ENCODE peak calls at places on chromosomes 4 and X, in four cellular contexts. One of them, this sample, is unnamed.

GRCh38 chr4:24881508-24882071 is 31.3 kb downstream of the CCDC149 start:
- DNase-seq in CD8-positive, alpha-beta memory T cell: no peak
- DNase-seq in A549: no peak
- DNase-seq in CD4-positive, alpha-beta T cell: no peak
- DNase-seq in this sample: no peak

GRCh38 chr4:16140520-16141249 is 56.9 kb upstream of the PROM1 start:
- DNase-seq in CD8-positive, alpha-beta memory T cell: no peak
- DNase-seq in A549: peak; percentile 32
- DNase-seq in CD4-positive, alpha-beta T cell: no peak
- DNase-seq in this sample: no peak

GRCh38 chr4:1410491-1411325 is 4.5 kb upstream of the NKX1-1 start:
- DNase-seq in CD8-positive, alpha-beta memory T cell: peak; percentile 21
- DNase-seq in A549: no peak
- DNase-seq in CD4-positive, alpha-beta T cell: peak; percentile 31
- DNase-seq in this sample: no peak

GRCh38 chr4:23333556-23333945 is 556.3 kb downstream of the PPARGC1A start:
- DNase-seq in CD8-positive, alpha-beta memory T cell: no peak
- DNase-seq in A549: no peak
- DNase-seq in CD4-positive, alpha-beta T cell: no peak
- DNase-seq in this sample: no peak

GRCh38 chr4:41144812-41145211 is 69.5 kb downstream of the APBB2 start:
- DNase-seq in CD8-positive, alpha-beta memory T cell: no peak
- DNase-seq in A549: no peak
- DNase-seq in CD4-positive, alpha-beta T cell: no peak
- DNase-seq in this sample: no peak

GRCh38 chr4:65661469-65661868 is 8.8 kb downstream of the EPHA5 start:
- DNase-seq in CD8-positive, alpha-beta memory T cell: no peak
- DNase-seq in A549: peak; percentile 29
- DNase-seq in CD4-positive, alpha-beta T cell: no peak
- DNase-seq in this sample: no peak

GRCh38 chr4:3305610-3306371 is 13.0 kb downstream of the RGS12 start:
- DNase-seq in CD8-positive, alpha-beta memory T cell: peak; percentile 34
- DNase-seq in A549: no peak
- DNase-seq in CD4-positive, alpha-beta T cell: no peak
- DNase-seq in this sample: no peak

GRCh38 chr4:72094054-72094780 is 62.4 kb downstream of the NPFFR2 start:
- DNase-seq in CD8-positive, alpha-beta memory T cell: no peak
- DNase-seq in A549: no peak
- DNase-seq in CD4-positive, alpha-beta T cell: no peak
- DNase-seq in this sample: no peak

GRCh38 chrX:107706309-107706708 is 69.3 kb downstream of the TSC22D3 start:
- DNase-seq in CD8-positive, alpha-beta memory T cell: no peak
- DNase-seq in A549: no peak
- DNase-seq in CD4-positive, alpha-beta T cell: no peak
- DNase-seq in this sample: no peak

GRCh38 chr4:108193891-108194672 is 25.4 kb upstream of the LEF1 start:
- DNase-seq in CD8-positive, alpha-beta memory T cell: no peak
- DNase-seq in A549: no peak
- DNase-seq in CD4-positive, alpha-beta T cell: no peak
- DNase-seq in this sample: no peak

GRCh38 chr4:33924801-33925200 is 2319.5 kb downstream of the ARAP2 start:
- DNase-seq in CD8-positive, alpha-beta memory T cell: no peak
- DNase-seq in A549: no peak
- DNase-seq in CD4-positive, alpha-beta T cell: no peak
- DNase-seq in this sample: no peak

GRCh38 chr4:40255722-40256281 is 59.0 kb downstream of the RHOH start:
- DNase-seq in CD8-positive, alpha-beta memory T cell: no peak
- DNase-seq in A549: peak; percentile 96
- DNase-seq in CD4-positive, alpha-beta T cell: no peak
- DNase-seq in this sample: no peak

GRCh38 chr4:113411496-113411938 is 350.0 kb downstream of the CAMK2D start:
- DNase-seq in CD8-positive, alpha-beta memory T cell: no peak
- DNase-seq in A549: peak; percentile 13
- DNase-seq in CD4-positive, alpha-beta T cell: no peak
- DNase-seq in this sample: no peak

GRCh38 chrX:14673764-14674163 is 144.4 kb downstream of the GLRA2 start:
- DNase-seq in CD8-positive, alpha-beta memory T cell: no peak
- DNase-seq in A549: peak; percentile 69
- DNase-seq in CD4-positive, alpha-beta T cell: no peak
- DNase-seq in this sample: no peak

GRCh38 chr4:71540749-71541269 is 202.0 kb downstream of the SLC4A4 start:
- DNase-seq in CD8-positive, alpha-beta memory T cell: no peak
- DNase-seq in A549: no peak
- DNase-seq in CD4-positive, alpha-beta T cell: no peak
- DNase-seq in this sample: no peak

GRCh38 chr4:156931267-156931666 is 40.3 kb downstream of the PDGFC start:
- DNase-seq in CD8-positive, alpha-beta memory T cell: no peak
- DNase-seq in A549: peak; percentile 78
- DNase-seq in CD4-positive, alpha-beta T cell: no peak
- DNase-seq in this sample: no peak

GRCh38 chr4:7309176-7309575 is 116.8 kb downstream of the SORCS2 start:
- DNase-seq in CD8-positive, alpha-beta memory T cell: no peak
- DNase-seq in A549: no peak
- DNase-seq in CD4-positive, alpha-beta T cell: no peak
- DNase-seq in this sample: no peak

GRCh38 chr4:143728171-143728570 is 27.7 kb upstream of the FREM3 start:
- DNase-seq in CD8-positive, alpha-beta memory T cell: no peak
- DNase-seq in A549: no peak
- DNase-seq in CD4-positive, alpha-beta T cell: no peak
- DNase-seq in this sample: no peak

GRCh38 chrX:116863029-116863428 is 400.3 kb upstream of the CT83 start:
- DNase-seq in CD8-positive, alpha-beta memory T cell: no peak
- DNase-seq in A549: no peak
- DNase-seq in CD4-positive, alpha-beta T cell: no peak
- DNase-seq in this sample: no peak

GRCh38 chrX:25600776-25601175 is 537.4 kb upstream of the MAGEB18 start:
- DNase-seq in CD8-positive, alpha-beta memory T cell: no peak
- DNase-seq in A549: no peak
- DNase-seq in CD4-positive, alpha-beta T cell: no peak
- DNase-seq in this sample: no peak

GRCh38 chr4:67131224-67131623 is 414.1 kb downstream of the CENPC start:
- DNase-seq in CD8-positive, alpha-beta memory T cell: no peak
- DNase-seq in A549: no peak
- DNase-seq in CD4-positive, alpha-beta T cell: no peak
- DNase-seq in this sample: no peak

GRCh38 chrX:145923376-145923775 is 105.7 kb downstream of the SLITRK2 start:
- DNase-seq in CD8-positive, alpha-beta memory T cell: no peak
- DNase-seq in A549: no peak
- DNase-seq in CD4-positive, alpha-beta T cell: no peak
- DNase-seq in this sample: no peak

GRCh38 chr4:19532120-19532848 is 719.4 kb upstream of the SLIT2 start:
- DNase-seq in CD8-positive, alpha-beta memory T cell: no peak
- DNase-seq in A549: no peak
- DNase-seq in CD4-positive, alpha-beta T cell: no peak
- DNase-seq in this sample: no peak

GRCh38 chr4:2948895-2949781 is 14.1 kb downstream of the NOP14 start:
- DNase-seq in CD8-positive, alpha-beta memory T cell: no peak
- DNase-seq in A549: peak; percentile 41
- DNase-seq in CD4-positive, alpha-beta T cell: no peak
- DNase-seq in this sample: no peak

GRCh38 chrX:47078129-47079043 is at the start of gene RGN:
- DNase-seq in CD8-positive, alpha-beta memory T cell: no peak
- DNase-seq in A549: no peak
- DNase-seq in CD4-positive, alpha-beta T cell: no peak
- DNase-seq in this sample: peak; percentile 3

GRCh38 chrX:103275947-103276567 is 493 bp downstream of the TCEAL5 start:
- DNase-seq in CD8-positive, alpha-beta memory T cell: no peak
- DNase-seq in A549: no peak
- DNase-seq in CD4-positive, alpha-beta T cell: no peak
- DNase-seq in this sample: no peak

GRCh38 chr4:110193822-110194761 is 4.3 kb downstream of the ELOVL6 start:
- DNase-seq in CD8-positive, alpha-beta memory T cell: peak; percentile 69
- DNase-seq in A549: peak; percentile 93
- DNase-seq in CD4-positive, alpha-beta T cell: peak; percentile 60
- DNase-seq in this sample: peak; percentile 90

GRCh38 chr4:24237709-24238108 is 346.6 kb downstream of the DHX15 start:
- DNase-seq in CD8-positive, alpha-beta memory T cell: no peak
- DNase-seq in A549: no peak
- DNase-seq in CD4-positive, alpha-beta T cell: no peak
- DNase-seq in this sample: no peak

GRCh38 chr4:41409095-41409494 is 128.9 kb upstream of the LIMCH1 start:
- DNase-seq in CD8-positive, alpha-beta memory T cell: no peak
- DNase-seq in A549: no peak
- DNase-seq in CD4-positive, alpha-beta T cell: no peak
- DNase-seq in this sample: no peak

GRCh38 chr4:155903453-155903852 is at the start of gene TDO2:
- DNase-seq in CD8-positive, alpha-beta memory T cell: no peak
- DNase-seq in A549: no peak
- DNase-seq in CD4-positive, alpha-beta T cell: no peak
- DNase-seq in this sample: no peak

GRCh38 chr4:153731239-153731638 is 28.6 kb downstream of the RNF175 start:
- DNase-seq in CD8-positive, alpha-beta memory T cell: no peak
- DNase-seq in A549: no peak
- DNase-seq in CD4-positive, alpha-beta T cell: no peak
- DNase-seq in this sample: no peak

GRCh38 chrX:23931149-23931604 is 23.4 kb downstream of the CXorf58 start:
- DNase-seq in CD8-positive, alpha-beta memory T cell: peak; percentile 41
- DNase-seq in A549: peak; percentile 11
- DNase-seq in CD4-positive, alpha-beta T cell: no peak
- DNase-seq in this sample: no peak

GRCh38 chrX:149314031-149314430 is 191.1 kb downstream of the IDS start:
- DNase-seq in CD8-positive, alpha-beta memory T cell: no peak
- DNase-seq in A549: no peak
- DNase-seq in CD4-positive, alpha-beta T cell: no peak
- DNase-seq in this sample: no peak

GRCh38 chrX:38166478-38167083 is 54.1 kb downstream of the SRPX start:
- DNase-seq in CD8-positive, alpha-beta memory T cell: no peak
- DNase-seq in A549: peak; percentile 18
- DNase-seq in CD4-positive, alpha-beta T cell: no peak
- DNase-seq in this sample: no peak

GRCh38 chrX:126655061-126655460 is 102.4 kb upstream of the DCAF12L1 start:
- DNase-seq in CD8-positive, alpha-beta memory T cell: no peak
- DNase-seq in A549: no peak
- DNase-seq in CD4-positive, alpha-beta T cell: no peak
- DNase-seq in this sample: no peak

GRCh38 chr4:1246901-1247810 is 1.8 kb downstream of the CTBP1 start:
- DNase-seq in CD8-positive, alpha-beta memory T cell: no peak
- DNase-seq in A549: no peak
- DNase-seq in CD4-positive, alpha-beta T cell: no peak
- DNase-seq in this sample: no peak

GRCh38 chr4:82398263-82398662 is 24.5 kb upstream of the HNRNPD start:
- DNase-seq in CD8-positive, alpha-beta memory T cell: no peak
- DNase-seq in A549: no peak
- DNase-seq in CD4-positive, alpha-beta T cell: no peak
- DNase-seq in this sample: no peak

DNA sequence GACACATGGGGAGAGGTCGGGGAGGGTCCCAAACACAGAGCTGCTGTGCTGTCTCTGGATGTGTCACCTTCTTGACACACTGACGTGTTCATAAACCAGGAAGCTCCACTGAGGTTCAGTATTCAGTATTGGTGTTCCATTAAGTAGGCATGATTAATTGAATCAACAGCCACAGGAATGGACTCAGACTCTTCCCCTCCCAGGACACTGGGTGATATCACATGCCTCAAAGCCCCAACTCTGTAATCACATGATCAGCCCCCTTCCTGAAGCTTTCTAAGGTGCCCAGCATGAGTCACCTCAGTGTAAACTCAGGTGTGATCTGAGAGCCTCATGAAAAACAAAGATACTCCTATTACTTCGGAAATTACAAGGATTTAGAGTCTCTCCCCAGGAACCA is 21.1 kb upstream of the HNRNPD start:
- DNase-seq in CD8-positive, alpha-beta memory T cell: no peak
- DNase-seq in A549: no peak
- DNase-seq in CD4-positive, alpha-beta T cell: no peak
- DNase-seq in this sample: no peak
- H3K27ac ChIP-seq in CD8-positive, alpha-beta memory T cell: no peak overlapping the region
- H3K27ac ChIP-seq in A549: no peak overlapping the region
- H3K27ac ChIP-seq in CD4-positive, alpha-beta T cell: no peak overlapping the region
- H3K27ac ChIP-seq in this sample: no peak overlapping the region

GRCh38 chr4:99235955-99236354 is 16.9 kb upstream of the ADH6 start:
- DNase-seq in CD8-positive, alpha-beta memory T cell: no peak
- DNase-seq in A549: no peak
- DNase-seq in CD4-positive, alpha-beta T cell: no peak
- DNase-seq in this sample: no peak

DNA sequence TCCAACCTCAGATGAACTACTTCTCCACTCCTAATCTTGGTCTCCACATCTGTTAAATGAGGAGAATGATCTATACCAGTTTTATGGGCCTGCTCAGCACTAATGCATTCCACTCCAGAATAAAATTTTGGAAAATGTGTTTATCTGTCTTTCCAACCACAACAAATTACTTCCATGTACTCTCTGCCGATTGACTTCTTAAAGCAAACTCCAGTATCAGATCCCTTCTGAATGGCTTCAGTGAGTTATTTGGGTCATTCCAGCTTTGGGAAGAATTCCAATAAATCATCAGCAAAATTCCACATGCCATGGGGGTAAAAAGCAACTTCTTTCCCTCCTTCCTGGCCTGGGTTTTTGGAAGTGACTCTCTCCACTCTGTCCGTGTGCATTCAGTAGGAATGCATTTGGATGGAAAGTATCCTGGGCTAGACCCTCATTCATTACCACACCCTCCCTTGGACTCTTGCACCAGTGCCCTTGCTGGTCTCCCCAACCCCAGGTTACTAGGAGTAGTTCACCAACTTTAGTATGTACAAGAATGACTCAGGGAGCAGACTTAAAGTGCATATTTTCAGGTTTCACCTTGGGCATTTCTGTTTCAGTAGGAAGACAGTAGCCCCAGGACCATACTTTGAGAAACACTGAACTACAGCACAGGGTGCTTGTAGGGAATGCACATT is 15.4 kb upstream of the ADH6 start:
- DNase-seq in CD8-positive, alpha-beta memory T cell: no peak
- DNase-seq in A549: no peak
- DNase-seq in CD4-positive, alpha-beta T cell: no peak
- DNase-seq in this sample: no peak
- H3K27ac ChIP-seq in CD8-positive, alpha-beta memory T cell: no peak overlapping the region
- H3K27ac ChIP-seq in A549: no peak overlapping the region
- H3K27ac ChIP-seq in CD4-positive, alpha-beta T cell: no peak overlapping the region
- H3K27ac ChIP-seq in this sample: no peak overlapping the region

GRCh38 chrX:100819837-100820666 is at the start of gene CSTF2:
- DNase-seq in CD8-positive, alpha-beta memory T cell: peak; percentile 80
- DNase-seq in A549: peak; percentile 90
- DNase-seq in CD4-positive, alpha-beta T cell: peak; percentile 68
- DNase-seq in this sample: peak; percentile 53

GRCh38 chrX:100817340-100817739 is 2.9 kb upstream of the CSTF2 start:
- DNase-seq in CD8-positive, alpha-beta memory T cell: no peak
- DNase-seq in A549: no peak
- DNase-seq in CD4-positive, alpha-beta T cell: no peak
- DNase-seq in this sample: no peak

DNA sequence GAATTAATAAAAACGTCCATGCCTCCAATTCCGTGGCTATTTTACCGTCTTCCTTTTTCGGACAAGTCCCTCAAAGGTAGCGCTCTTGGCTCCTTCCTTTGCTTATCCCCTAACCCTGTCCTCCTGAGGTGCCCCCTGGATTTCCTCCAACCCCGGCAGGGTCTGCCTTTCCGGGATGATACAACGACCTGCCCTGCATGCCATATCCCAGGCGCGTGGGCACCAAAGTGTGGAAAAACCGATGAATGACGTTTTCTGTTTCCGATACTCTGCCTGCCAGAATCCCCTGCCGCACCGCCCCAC is 706 bp upstream of the CSTF2 start:
- DNase-seq in CD8-positive, alpha-beta memory T cell: no peak
- DNase-seq in A549: no peak
- DNase-seq in CD4-positive, alpha-beta T cell: no peak
- DNase-seq in this sample: no peak
- H3K27ac ChIP-seq in CD8-positive, alpha-beta memory T cell: peak overlapping the region; percentile 89
- H3K27ac ChIP-seq in A549: peak overlapping the region; percentile 84
- H3K27ac ChIP-seq in CD4-positive, alpha-beta T cell: peak overlapping the region; percentile 77
- H3K27ac ChIP-seq in this sample: no peak overlapping the region

GRCh38 chr4:159422626-159423025 is 319.7 kb downstream of the RAPGEF2 start:
- DNase-seq in CD8-positive, alpha-beta memory T cell: no peak
- DNase-seq in A549: no peak
- DNase-seq in CD4-positive, alpha-beta T cell: no peak
- DNase-seq in this sample: no peak
- H3K27ac ChIP-seq in CD8-positive, alpha-beta memory T cell: no peak overlapping the region
- H3K27ac ChIP-seq in A549: no peak overlapping the region
- H3K27ac ChIP-seq in CD4-positive, alpha-beta T cell: no peak overlapping the region
- H3K27ac ChIP-seq in this sample: no peak overlapping the region

This sample was measured in substantia nigra.